ENCODE peak calls at places on chromosomes 4 and X, in nine cellular contexts. A is cardiac fibroblast, Z is GM13976, I is endothelial cell, Q is right atrium auricular region, L is MM.1S, T is lung, F is AG09309, S is cardiac muscle cell. N is an unnamed sample.

GRCh38 chr4:76055005-76055404 is 19.1 kb upstream of the CXCL11 start:
- DNase-seq in A (no peak), Z (peak; percentile 66), I (no peak), Q (no peak), L (peak; percentile 68), T (no peak), F (no peak), S (no peak), N (no peak)

GRCh38 chrX:69597399-69597798 is 18.5 kb upstream of the EDA start:
- DNase-seq in A (no peak), Z (no peak), I (no peak), Q (no peak), L (no peak), T (no peak), F (no peak), S (no peak), N (no peak)

GRCh38 chrX:126770179-126770578 is 49.4 kb upstream of the PRR32 start:
- DNase-seq in A (no peak), Z (peak; percentile 35), I (peak; percentile 17), Q (no peak), L (peak; percentile 61), T (no peak), F (no peak), S (peak; percentile 51), N (no peak)

GRCh38 chr4:36944227-36944626 is 300.3 kb upstream of the NWD2 start:
- DNase-seq in A (no peak), Z (no peak), I (no peak), Q (no peak), L (no peak), T (no peak), F (no peak), S (no peak), N (no peak)

GRCh38 chr4:46444318-46444717 is 54.4 kb upstream of the GABRA2 start:
- DNase-seq in A (peak; percentile 20), Z (no peak), I (no peak), Q (no peak), L (no peak), T (no peak), F (no peak), S (no peak), N (no peak)

GRCh38 chr4:133151301-133151680 is 2.2 kb downstream of the PCDH10 start:
- DNase-seq in A (no peak), Z (no peak), I (peak; percentile 25), Q (no peak), L (no peak), T (no peak), F (no peak), S (peak; percentile 39), N (peak; percentile 30)

GRCh38 chr4:11724731-11725130 is 296.0 kb upstream of the HS3ST1 start:
- DNase-seq in A (peak; percentile 41), Z (no peak), I (no peak), Q (no peak), L (no peak), T (no peak), F (no peak), S (no peak), N (peak; percentile 80)

GRCh38 chrX:1595711-1596060 is 4.3 kb downstream of the AKAP17A start:
- DNase-seq in A (no peak), Z (no peak), I (no peak), Q (no peak), L (no peak), T (no peak), F (no peak), S (no peak), N (no peak)

GRCh38 chrX:1542994-1543725 is 6.2 kb upstream of the P2RY8 start:
- DNase-seq in A (no peak), Z (no peak), I (no peak), Q (peak; percentile 7), L (no peak), T (no peak), F (no peak), S (no peak), N (no peak)

GRCh38 chr4:147913137-147913536 is 181.2 kb downstream of the ARHGAP10 start:
- DNase-seq in A (no peak), Z (no peak), I (no peak), Q (no peak), L (no peak), T (no peak), F (no peak), S (no peak), N (no peak)

GRCh38 chr4:147916351-147916750 is 184.5 kb downstream of the ARHGAP10 start:
- DNase-seq in A (peak; percentile 34), Z (no peak), I (no peak), Q (no peak), L (no peak), T (no peak), F (peak; percentile 3), S (no peak), N (peak; percentile 49)
- TF ChIP-seq CTCF in A (no peak), Z (no peak), I (no peak), Q (no peak), L (no peak), T (no peak), F (no peak), S (no peak), N (no peak)

GRCh38 chr4:83358410-83358809 is 23.8 kb upstream of the HPSE start:
- DNase-seq in A (peak; percentile 80), Z (no peak), I (no peak), Q (no peak), L (no peak), T (no peak), F (peak; percentile 32), S (no peak), N (peak; percentile 81)

GRCh38 chr4:83364312-83364711 is 29.7 kb upstream of the HPSE start:
- DNase-seq in A (no peak), Z (no peak), I (no peak), Q (no peak), L (no peak), T (no peak), F (no peak), S (no peak), N (no peak)

GRCh38 chr4:83362492-83363329 is 28.1 kb upstream of the HPSE start:
- DNase-seq in A (peak; percentile 73), Z (peak; percentile 34), I (no peak), Q (no peak), L (peak; percentile 32), T (no peak), F (peak; percentile 17), S (no peak), N (peak; percentile 47)

GRCh38 chr4:83360018-83360417 is 25.4 kb upstream of the HPSE start:
- DNase-seq in A (no peak), Z (no peak), I (no peak), Q (no peak), L (no peak), T (no peak), F (no peak), S (no peak), N (no peak)

GRCh38 chr4:83361416-83362196 is 27.0 kb upstream of the HPSE start:
- DNase-seq in A (no peak), Z (no peak), I (no peak), Q (no peak), L (no peak), T (no peak), F (no peak), S (no peak), N (no peak)
- TF ChIP-seq CTCF in A (no peak), Z (no peak), I (no peak), Q (no peak), L (no peak), T (no peak), F (no peak), S (no peak), N (no peak)

GRCh38 chrX:129953881-129954280 is 28.6 kb upstream of the BCORL1 start:
- DNase-seq in A (no peak), Z (no peak), I (no peak), Q (no peak), L (no peak), T (no peak), F (no peak), S (no peak), N (no peak)

GRCh38 chrX:129955682-129956081 is 26.8 kb upstream of the BCORL1 start:
- DNase-seq in A (no peak), Z (no peak), I (no peak), Q (no peak), L (no peak), T (no peak), F (no peak), S (no peak), N (no peak)

GRCh38 chrX:129956145-129956544 is 26.3 kb upstream of the BCORL1 start:
- DNase-seq in A (no peak), Z (no peak), I (no peak), Q (no peak), L (no peak), T (no peak), F (no peak), S (no peak), N (no peak)

GRCh38 chrX:129953334-129953648 is 29.1 kb upstream of the BCORL1 start:
- DNase-seq in A (no peak), Z (no peak), I (no peak), Q (no peak), L (no peak), T (no peak), F (no peak), S (no peak), N (no peak)

DNA sequence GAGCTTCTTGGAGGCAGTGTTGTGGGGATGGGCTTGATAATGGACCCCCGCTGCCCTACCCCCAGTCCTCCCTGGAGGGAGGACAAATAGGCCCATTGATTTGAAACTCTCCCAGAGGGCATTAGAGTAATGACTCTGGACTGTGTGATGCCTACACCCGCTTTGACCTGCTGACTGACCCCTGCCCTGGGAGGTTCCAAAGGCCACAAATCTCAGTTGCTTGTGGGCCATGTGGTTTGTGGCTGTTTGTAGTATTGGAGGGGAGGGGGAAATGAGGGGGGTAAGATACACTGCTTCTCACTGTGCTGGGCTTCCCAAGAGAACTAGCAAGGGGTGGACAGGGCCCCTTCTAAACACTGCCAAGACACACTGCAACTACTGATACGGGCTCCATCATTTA is 27.6 kb upstream of the BCORL1 start:
- DNase-seq in A (no peak), Z (no peak), I (no peak), Q (no peak), L (no peak), T (no peak), F (no peak), S (no peak), N (no peak)
- TF ChIP-seq CTCF in A (no peak), Z (no peak), I (no peak), Q (no peak), L (no peak), T (no peak), F (no peak), S (no peak), N (no peak)

DNA sequence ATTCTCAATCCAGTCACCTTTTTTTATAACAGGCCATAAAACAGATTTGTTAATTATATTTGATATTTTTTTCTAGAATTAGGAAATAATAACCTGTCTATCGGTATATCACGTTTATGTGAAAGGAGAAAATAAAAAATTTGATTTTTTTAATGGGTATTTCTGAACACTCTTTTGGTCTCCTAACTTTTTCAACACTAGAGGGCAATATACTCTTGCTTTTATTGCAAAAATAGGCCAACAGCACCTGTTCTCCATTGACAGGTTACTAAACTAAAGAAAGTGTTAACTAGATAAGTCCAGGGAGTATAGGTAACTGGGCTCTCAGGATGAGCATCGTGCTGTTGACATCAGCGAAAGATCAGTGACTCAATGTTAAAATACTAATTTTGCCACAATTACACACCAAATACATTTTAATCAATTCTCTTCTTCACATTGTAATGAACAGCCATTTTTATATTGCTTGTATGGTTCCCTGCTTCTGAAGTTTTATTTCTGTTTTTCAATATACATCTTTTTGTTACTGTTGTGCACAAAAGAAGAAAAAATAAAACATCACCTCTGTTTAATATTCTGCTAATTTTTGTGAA is 22.8 kb downstream of the NDST4 start:
- DNase-seq in A (peak; percentile 15), Z (peak; percentile 6), I (no peak), Q (no peak), L (peak; percentile 64), T (no peak), F (no peak), S (peak; percentile 62), N (no peak)
- TF ChIP-seq CTCF in A (peak; percentile 56), Z (no peak), I (peak; percentile 90), Q (no peak), L (peak; percentile 64), T (no peak), F (peak; percentile 48), S (peak; percentile 57), N (peak; percentile 51)

GRCh38 chr4:98619197-98619596 is 39.2 kb downstream of the TSPAN5 start:
- DNase-seq in A (no peak), Z (no peak), I (no peak), Q (no peak), L (no peak), T (no peak), F (no peak), S (no peak), N (no peak)
- TF ChIP-seq CTCF in A (no peak), Z (no peak), I (no peak), Q (no peak), L (no peak), T (no peak), F (no peak), S (no peak), N (no peak)

N was measured in astrocyte.